ENCODE peak calls at places on chromosomes 6 and 20, in five cellular contexts. X is psoas muscle, Q is HS-5, A is M059J, O is NCI-H446. I is an unnamed sample.

GRCh38 chr6:21305827-21306469 is 287.6 kb upstream of the SOX4 start:
- DNase-seq in X (no peak), Q (no peak), A (peak; percentile 39), O (no peak), I (peak; percentile 11)

GRCh38 chr20:51387125-51387865 is 155.2 kb downstream of the NFATC2 start:
- DNase-seq in X (no peak), Q (no peak), A (no peak), O (no peak), I (no peak)

GRCh38 chr20:41587523-41587922 is 30.7 kb downstream of the CHD6 start:
- DNase-seq in X (no peak), Q (no peak), A (peak; percentile 31), O (no peak), I (no peak)

GRCh38 chr20:62069741-62070216 is 4.1 kb upstream of the TAF4 start:
- DNase-seq in X (no peak), Q (no peak), A (peak; percentile 91), O (no peak), I (no peak)

GRCh38 chr20:45153147-45153546 is 21.6 kb upstream of the PI3 start:
- DNase-seq in X (no peak), Q (no peak), A (no peak), O (peak; percentile 93), I (no peak)

GRCh38 chr20:31869942-31870702 is at the start of the genes DUSP15 and TTLL9:
- DNase-seq in X (no peak), Q (no peak), A (no peak), O (no peak), I (no peak)

GRCh38 chr6:142753196-142753595 is 191.8 kb downstream of the HIVEP2 start:
- DNase-seq in X (no peak), Q (no peak), A (no peak), O (no peak), I (no peak)

GRCh38 chr6:8086755-8087306 is 15.5 kb downstream of the EEF1E1 start:
- DNase-seq in X (no peak), Q (no peak), A (no peak), O (no peak), I (no peak)

GRCh38 chr20:3312940-3313656 is 74.1 kb upstream of the SLC4A11 start:
- DNase-seq in X (no peak), Q (peak; percentile 3), A (peak; percentile 69), O (peak; percentile 15), I (peak; percentile 44)

GRCh38 chr6:142385352-142385751 is 83.5 kb downstream of the ADGRG6 start:
- DNase-seq in X (no peak), Q (no peak), A (no peak), O (no peak), I (no peak)

GRCh38 chr6:148166339-148166949 is 176.2 kb upstream of the SASH1 start:
- DNase-seq in X (no peak), Q (no peak), A (peak; percentile 68), O (peak; percentile 53), I (peak; percentile 44)

GRCh38 chr6:108541843-108542795 is 18.6 kb upstream of the FOXO3 start:
- DNase-seq in X (peak; percentile 62), Q (peak; percentile 59), A (peak; percentile 75), O (peak; percentile 79), I (peak; percentile 68)

GRCh38 chr6:98470821-98471220 is 363.6 kb upstream of the POU3F2 start:
- DNase-seq in X (no peak), Q (no peak), A (no peak), O (no peak), I (no peak)

GRCh38 chr6:137488736-137489409 is 5.3 kb downstream of the OLIG3 start:
- DNase-seq in X (no peak), Q (no peak), A (no peak), O (no peak), I (no peak)

GRCh38 chr6:156850356-156850755 is 73.2 kb downstream of the ARID1B start:
- DNase-seq in X (no peak), Q (no peak), A (no peak), O (no peak), I (no peak)

GRCh38 chr6:146650799-146651481 is 52.2 kb downstream of the ADGB start:
- DNase-seq in X (no peak), Q (no peak), A (peak; percentile 32), O (no peak), I (peak; percentile 17)

GRCh38 chr20:25270829-25271251 is 23.0 kb downstream of the PYGB start:
- DNase-seq in X (peak; percentile 6), Q (no peak), A (no peak), O (no peak), I (no peak)